ENCODE peak calls at places on chromosomes 7 and 10, in seven cellular contexts. One of them, this sample, is unnamed. For H3K36me3, the result is how much of the 10 kb centered on the place peaks cover.

GRCh38 chr10:88110355-88110754 is 246.9 kb downstream of the PTEN start:
- DNase-seq in adrenal gland: no peak
- DNase-seq in heart left ventricle: no peak
- DNase-seq in NT2/D1: no peak
- DNase-seq in psoas muscle: no peak
- DNase-seq in left ventricle myocardium inferior: no peak
- DNase-seq in heart right ventricle: no peak
- DNase-seq in this sample: no peak

GRCh38 chr10:120260446-120260845 is 196.6 kb upstream of the PLPP4 start:
- DNase-seq in adrenal gland: no peak
- DNase-seq in heart left ventricle: no peak
- DNase-seq in NT2/D1: no peak
- DNase-seq in psoas muscle: no peak
- DNase-seq in left ventricle myocardium inferior: no peak
- DNase-seq in heart right ventricle: no peak
- DNase-seq in this sample: no peak

GRCh38 chr7:141220263-141220662 is 146.4 kb downstream of the TMEM178B start:
- DNase-seq in adrenal gland: no peak
- DNase-seq in heart left ventricle: no peak
- DNase-seq in NT2/D1: no peak
- DNase-seq in psoas muscle: no peak
- DNase-seq in left ventricle myocardium inferior: no peak
- DNase-seq in heart right ventricle: no peak
- DNase-seq in this sample: no peak

GRCh38 chr10:118851062-118852035 is 96.6 kb upstream of the CACUL1 start:
- DNase-seq in adrenal gland: no peak
- DNase-seq in heart left ventricle: no peak
- DNase-seq in NT2/D1: no peak
- DNase-seq in psoas muscle: no peak
- DNase-seq in left ventricle myocardium inferior: no peak
- DNase-seq in heart right ventricle: no peak
- DNase-seq in this sample: no peak

GRCh38 chr10:70626056-70626455 is 23.5 kb upstream of the PRF1 start:
- DNase-seq in adrenal gland: no peak
- DNase-seq in heart left ventricle: no peak
- DNase-seq in NT2/D1: no peak
- DNase-seq in psoas muscle: no peak
- DNase-seq in left ventricle myocardium inferior: no peak
- DNase-seq in heart right ventricle: no peak
- DNase-seq in this sample: no peak

GRCh38 chr7:134992626-134993179 is 6.4 kb downstream of the AGBL3 start:
- DNase-seq in adrenal gland: no peak
- DNase-seq in heart left ventricle: no peak
- DNase-seq in NT2/D1: no peak
- DNase-seq in psoas muscle: no peak
- DNase-seq in left ventricle myocardium inferior: no peak
- DNase-seq in heart right ventricle: no peak
- DNase-seq in this sample: no peak

GRCh38 chr10:53045315-53045714 is 272.7 kb upstream of the MBL2 start:
- DNase-seq in adrenal gland: no peak
- DNase-seq in heart left ventricle: no peak
- DNase-seq in NT2/D1: no peak
- DNase-seq in psoas muscle: no peak
- DNase-seq in left ventricle myocardium inferior: no peak
- DNase-seq in heart right ventricle: no peak
- DNase-seq in this sample: no peak

GRCh38 chr7:81604075-81604807 is 165.6 kb downstream of the HGF start:
- DNase-seq in adrenal gland: no peak
- DNase-seq in heart left ventricle: no peak
- DNase-seq in NT2/D1: no peak
- DNase-seq in psoas muscle: no peak
- DNase-seq in left ventricle myocardium inferior: no peak
- DNase-seq in heart right ventricle: no peak
- DNase-seq in this sample: no peak

GRCh38 chr10:82942572-82943091 is 1067.6 kb downstream of the NRG3 start:
- DNase-seq in adrenal gland: peak
- DNase-seq in heart left ventricle: no peak
- DNase-seq in NT2/D1: no peak
- DNase-seq in psoas muscle: peak
- DNase-seq in left ventricle myocardium inferior: peak
- DNase-seq in heart right ventricle: no peak
- DNase-seq in this sample: no peak

GRCh38 chr7:96414931-96415292 is 93.0 kb upstream of the SLC25A13 start:
- DNase-seq in adrenal gland: peak
- DNase-seq in heart left ventricle: no peak
- DNase-seq in NT2/D1: peak
- DNase-seq in psoas muscle: no peak
- DNase-seq in left ventricle myocardium inferior: no peak
- DNase-seq in heart right ventricle: no peak
- DNase-seq in this sample: no peak

GRCh38 chr10:48199580-48200377 is 74.7 kb downstream of the FRMPD2 start:
- DNase-seq in adrenal gland: no peak
- DNase-seq in heart left ventricle: no peak
- DNase-seq in NT2/D1: no peak
- DNase-seq in psoas muscle: no peak
- DNase-seq in left ventricle myocardium inferior: no peak
- DNase-seq in heart right ventricle: no peak
- DNase-seq in this sample: no peak

DNA sequence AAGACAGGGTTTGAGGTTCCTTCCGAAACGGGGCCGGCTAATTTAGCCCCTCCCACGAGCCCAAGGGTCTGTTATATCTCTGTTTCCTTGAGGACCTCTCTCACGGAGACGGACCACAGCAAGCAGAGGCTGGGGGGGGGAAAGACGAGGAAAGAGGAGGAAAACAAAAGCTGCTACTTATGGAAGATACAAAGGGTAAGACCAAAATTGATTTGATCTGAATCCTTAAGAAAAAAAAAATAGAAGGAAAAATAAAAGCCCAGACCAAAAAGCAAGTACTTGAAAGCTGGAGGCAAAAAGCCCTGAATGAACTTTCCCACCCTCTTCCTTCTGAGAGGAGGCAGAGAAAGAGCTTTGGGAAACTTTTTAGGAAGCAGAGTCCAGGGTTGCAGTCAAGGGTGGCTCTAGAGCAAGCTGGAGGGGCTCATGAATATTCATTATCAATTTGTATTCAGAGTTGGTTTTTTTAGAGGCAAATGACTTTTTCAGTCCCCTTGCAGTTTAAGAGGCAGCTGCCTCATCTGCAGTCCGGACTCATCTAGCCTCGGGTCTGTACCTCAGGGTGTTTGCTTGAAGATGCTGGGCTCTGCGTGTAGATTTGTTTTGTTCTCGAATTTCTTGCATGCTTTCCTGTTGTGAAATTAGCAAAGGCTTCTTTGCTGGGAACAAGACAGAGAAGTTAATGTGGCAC is at the start of gene ENTPD1:
- DNase-seq in adrenal gland: no peak
- DNase-seq in heart left ventricle: no peak
- DNase-seq in NT2/D1: peak
- DNase-seq in psoas muscle: no peak
- DNase-seq in left ventricle myocardium inferior: no peak
- DNase-seq in heart right ventricle: no peak
- DNase-seq in this sample: no peak
- H3K4me3 ChIP-seq in adrenal gland: peak
- H3K4me3 ChIP-seq in heart left ventricle: peak
- H3K4me3 ChIP-seq in NT2/D1: peak
- H3K4me3 ChIP-seq in psoas muscle: peak
- H3K4me3 ChIP-seq in left ventricle myocardium inferior: peak
- H3K4me3 ChIP-seq in heart right ventricle: peak
- H3K4me3 ChIP-seq in this sample: no peak

GRCh38 chr7:118041336-118041878 is 142.6 kb upstream of the LSM8 start:
- DNase-seq in adrenal gland: no peak
- DNase-seq in heart left ventricle: no peak
- DNase-seq in NT2/D1: no peak
- DNase-seq in psoas muscle: no peak
- DNase-seq in left ventricle myocardium inferior: no peak
- DNase-seq in heart right ventricle: no peak
- DNase-seq in this sample: no peak
- H3K36me3 ChIP-seq in adrenal gland: under half
- H3K36me3 ChIP-seq in heart left ventricle: under half
- H3K36me3 ChIP-seq in NT2/D1: under half
- H3K36me3 ChIP-seq in psoas muscle: under half
- H3K36me3 ChIP-seq in left ventricle myocardium inferior: under half
- H3K36me3 ChIP-seq in heart right ventricle: under half
- H3K36me3 ChIP-seq in this sample: under half

GRCh38 chr10:80755893-80756292 is 218.2 kb downstream of the SH2D4B start:
- DNase-seq in adrenal gland: no peak
- DNase-seq in heart left ventricle: no peak
- DNase-seq in NT2/D1: no peak
- DNase-seq in psoas muscle: no peak
- DNase-seq in left ventricle myocardium inferior: no peak
- DNase-seq in heart right ventricle: no peak
- DNase-seq in this sample: no peak

GRCh38 chr10:80760914-80761371 is 223.2 kb downstream of the SH2D4B start:
- DNase-seq in adrenal gland: no peak
- DNase-seq in heart left ventricle: no peak
- DNase-seq in NT2/D1: no peak
- DNase-seq in psoas muscle: no peak
- DNase-seq in left ventricle myocardium inferior: no peak
- DNase-seq in heart right ventricle: no peak
- DNase-seq in this sample: no peak
- H3K4me3 ChIP-seq in adrenal gland: no peak
- H3K4me3 ChIP-seq in heart left ventricle: no peak
- H3K4me3 ChIP-seq in NT2/D1: no peak
- H3K4me3 ChIP-seq in psoas muscle: no peak
- H3K4me3 ChIP-seq in left ventricle myocardium inferior: no peak
- H3K4me3 ChIP-seq in heart right ventricle: no peak
- H3K4me3 ChIP-seq in this sample: no peak

GRCh38 chr7:121180436-121181063 is 148.2 kb upstream of the WNT16 start:
- DNase-seq in adrenal gland: no peak
- DNase-seq in heart left ventricle: no peak
- DNase-seq in NT2/D1: no peak
- DNase-seq in psoas muscle: no peak
- DNase-seq in left ventricle myocardium inferior: no peak
- DNase-seq in heart right ventricle: no peak
- DNase-seq in this sample: no peak

GRCh38 chr7:121182281-121182680 is 146.5 kb upstream of the WNT16 start:
- DNase-seq in adrenal gland: no peak
- DNase-seq in heart left ventricle: no peak
- DNase-seq in NT2/D1: no peak
- DNase-seq in psoas muscle: no peak
- DNase-seq in left ventricle myocardium inferior: no peak
- DNase-seq in heart right ventricle: no peak
- DNase-seq in this sample: no peak

GRCh38 chr7:121181357-121181756 is 147.4 kb upstream of the WNT16 start:
- DNase-seq in adrenal gland: no peak
- DNase-seq in heart left ventricle: no peak
- DNase-seq in NT2/D1: no peak
- DNase-seq in psoas muscle: no peak
- DNase-seq in left ventricle myocardium inferior: no peak
- DNase-seq in heart right ventricle: no peak
- DNase-seq in this sample: no peak

GRCh38 chr7:121178452-121178851 is 150.3 kb upstream of the WNT16 start:
- DNase-seq in adrenal gland: no peak
- DNase-seq in heart left ventricle: no peak
- DNase-seq in NT2/D1: no peak
- DNase-seq in psoas muscle: no peak
- DNase-seq in left ventricle myocardium inferior: no peak
- DNase-seq in heart right ventricle: no peak
- DNase-seq in this sample: no peak

DNA sequence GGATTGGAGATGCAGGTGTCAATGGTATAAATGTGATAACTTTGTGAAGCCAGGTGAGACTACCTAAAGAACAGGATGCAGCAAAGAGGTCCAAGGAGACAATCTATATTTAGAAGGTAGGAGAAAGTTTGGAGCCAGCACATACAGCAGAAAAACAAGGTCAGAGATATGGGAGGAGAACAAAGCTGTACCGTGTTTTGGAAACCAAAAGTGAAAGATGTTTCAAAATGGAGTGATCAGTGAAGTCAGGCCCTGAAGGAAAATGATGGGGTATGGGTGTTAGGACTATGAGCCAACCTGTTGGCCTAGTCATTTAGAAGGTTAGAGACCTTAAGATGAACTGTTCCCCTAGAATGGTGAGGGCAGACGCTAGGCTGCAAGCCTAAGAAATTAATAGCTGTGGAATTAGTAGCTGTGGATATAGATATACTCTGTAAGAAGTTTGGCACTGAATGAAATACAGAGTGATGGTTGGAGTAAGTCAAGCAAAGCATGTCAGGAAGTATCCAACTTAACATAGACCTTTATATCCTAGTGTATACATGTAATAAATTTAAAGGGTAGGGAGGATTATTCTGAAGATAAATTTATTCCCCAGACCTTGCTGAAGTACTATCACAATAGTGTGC is 149.8 kb upstream of the WNT16 start:
- DNase-seq in adrenal gland: no peak
- DNase-seq in heart left ventricle: no peak
- DNase-seq in NT2/D1: no peak
- DNase-seq in psoas muscle: no peak
- DNase-seq in left ventricle myocardium inferior: no peak
- DNase-seq in heart right ventricle: no peak
- DNase-seq in this sample: no peak
- H3K36me3 ChIP-seq in adrenal gland: under half
- H3K36me3 ChIP-seq in heart left ventricle: under half
- H3K36me3 ChIP-seq in NT2/D1: under half
- H3K36me3 ChIP-seq in psoas muscle: under half
- H3K36me3 ChIP-seq in left ventricle myocardium inferior: under half
- H3K36me3 ChIP-seq in heart right ventricle: under half
- H3K36me3 ChIP-seq in this sample: under half

GRCh38 chr7:92133133-92133736 is 1.0 kb downstream of the CYP51A1 start:
- DNase-seq in adrenal gland: no peak
- DNase-seq in heart left ventricle: no peak
- DNase-seq in NT2/D1: no peak
- DNase-seq in psoas muscle: no peak
- DNase-seq in left ventricle myocardium inferior: no peak
- DNase-seq in heart right ventricle: no peak
- DNase-seq in this sample: no peak

GRCh38 chr7:92134271-92135099 is at the start of gene CYP51A1:
- DNase-seq in adrenal gland: peak
- DNase-seq in heart left ventricle: peak
- DNase-seq in NT2/D1: peak
- DNase-seq in psoas muscle: peak
- DNase-seq in left ventricle myocardium inferior: peak
- DNase-seq in heart right ventricle: peak
- DNase-seq in this sample: peak

GRCh38 chr7:92133737-92134270 is 473 bp downstream of the CYP51A1 start:
- DNase-seq in adrenal gland: peak
- DNase-seq in heart left ventricle: peak
- DNase-seq in NT2/D1: peak
- DNase-seq in psoas muscle: peak
- DNase-seq in left ventricle myocardium inferior: peak
- DNase-seq in heart right ventricle: peak
- DNase-seq in this sample: peak

GRCh38 chr7:92131764-92132330 is 2.4 kb downstream of the CYP51A1 start:
- DNase-seq in adrenal gland: no peak
- DNase-seq in heart left ventricle: no peak
- DNase-seq in NT2/D1: no peak
- DNase-seq in psoas muscle: no peak
- DNase-seq in left ventricle myocardium inferior: no peak
- DNase-seq in heart right ventricle: no peak
- DNase-seq in this sample: no peak

DNA sequence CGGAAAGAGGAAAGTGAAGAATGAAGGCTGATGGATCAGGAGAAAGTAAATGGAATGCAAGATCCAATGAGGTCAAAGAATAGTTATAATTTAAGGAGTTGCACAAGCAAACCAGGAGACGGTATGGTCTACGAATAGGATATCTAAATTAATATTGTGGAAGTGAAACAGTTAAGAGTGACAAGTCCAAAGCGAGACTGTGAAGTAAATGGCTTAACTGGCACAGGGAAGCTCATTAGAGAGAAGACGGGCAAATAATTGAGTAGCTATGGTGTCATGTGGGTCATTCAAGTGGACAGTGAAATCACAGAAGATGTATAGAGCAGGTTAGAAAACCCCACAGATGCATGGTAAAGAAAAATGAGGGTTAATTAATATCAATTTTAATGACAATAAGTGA is 3.2 kb downstream of the CYP51A1 start:
- DNase-seq in adrenal gland: no peak
- DNase-seq in heart left ventricle: no peak
- DNase-seq in NT2/D1: no peak
- DNase-seq in psoas muscle: no peak
- DNase-seq in left ventricle myocardium inferior: no peak
- DNase-seq in heart right ventricle: no peak
- DNase-seq in this sample: no peak
- H3K4me3 ChIP-seq in adrenal gland: no peak
- H3K4me3 ChIP-seq in heart left ventricle: no peak
- H3K4me3 ChIP-seq in NT2/D1: no peak
- H3K4me3 ChIP-seq in psoas muscle: no peak
- H3K4me3 ChIP-seq in left ventricle myocardium inferior: no peak
- H3K4me3 ChIP-seq in heart right ventricle: no peak
- H3K4me3 ChIP-seq in this sample: no peak

This sample was measured in CD8-positive, alpha-beta T cell.